ENCODE peak calls at places on chromosomes 3 and 15, in eight cellular contexts. J is occipital lobe; N is NCI-H446 treated with DMSO at 0.1 percent for 48 hours; W is NCI-H345; X is fibroblast of lung; M is NCI-H2107; K is naive thymus-derived CD8-positive, alpha-beta T cell; O is testis. Z is an unnamed sample.

GRCh38 chr15:34927726-34928125 is 41.8 kb downstream of the AQR start:
- DNase-seq in J (no peak), N (peak; percentile 25), W (peak; percentile 18), X (no peak), M (no peak), K (no peak), O (no peak), Z (no peak)

GRCh38 chr15:77966540-77967290 is 110.8 kb downstream of the TBC1D2B start:
- DNase-seq in J (peak; percentile 26), N (peak; percentile 0), W (peak; percentile 20), X (peak; percentile 66), M (no peak), K (peak; percentile 55), O (no peak), Z (peak; percentile 77)

GRCh38 chr15:93033434-93034045 is 55.5 kb downstream of the RGMA start:
- DNase-seq in J (no peak), N (no peak), W (no peak), X (no peak), M (no peak), K (no peak), O (peak; percentile 11), Z (no peak)

GRCh38 chr15:98983333-98983732 is 24.3 kb downstream of the PGPEP1L start:
- DNase-seq in J (no peak), N (peak; percentile 3), W (no peak), X (peak; percentile 89), M (no peak), K (no peak), O (peak; percentile 37), Z (no peak)

GRCh38 chr3:2354702-2355101 is 256.0 kb downstream of the CNTN4 start:
- DNase-seq in J (peak; percentile 7), N (no peak), W (no peak), X (peak; percentile 1), M (no peak), K (no peak), O (peak; percentile 35), Z (peak; percentile 2)

GRCh38 chr15:55627730-55628368 is 39.7 kb upstream of the PYGO1 start:
- DNase-seq in J (no peak), N (no peak), W (no peak), X (peak; percentile 93), M (no peak), K (no peak), O (no peak), Z (peak; percentile 88)

GRCh38 chr15:67750371-67750770 is 74.9 kb upstream of the SKOR1 start:
- DNase-seq in J (no peak), N (no peak), W (no peak), X (no peak), M (no peak), K (no peak), O (no peak), Z (no peak)

GRCh38 chr15:67311751-67312150 is 57.2 kb downstream of the IQCH start:
- DNase-seq in J (no peak), N (no peak), W (no peak), X (no peak), M (no peak), K (no peak), O (no peak), Z (no peak)

GRCh38 chr15:39788108-39788507 is 5.5 kb upstream of the FSIP1 start:
- DNase-seq in J (no peak), N (no peak), W (no peak), X (peak; percentile 54), M (no peak), K (no peak), O (no peak), Z (no peak)

GRCh38 chr3:35639251-35640185 is at the start of gene ARPP21:
- DNase-seq in J (peak; percentile 71), N (peak; percentile 51), W (peak; percentile 34), X (peak; percentile 2), M (no peak), K (no peak), O (peak; percentile 18), Z (peak; percentile 21)

GRCh38 chr3:150793641-150794040 is 30.7 kb upstream of the SIAH2 start:
- DNase-seq in J (no peak), N (no peak), W (no peak), X (no peak), M (no peak), K (no peak), O (no peak), Z (no peak)

GRCh38 chr15:51336011-51336410 is 2.4 kb downstream of the CYP19A1 start:
- DNase-seq in J (no peak), N (no peak), W (no peak), X (no peak), M (no peak), K (no peak), O (no peak), Z (no peak)

GRCh38 chr3:50327943-50328691 is at the start of gene TUSC2:
- DNase-seq in J (peak; percentile 92), N (peak; percentile 76), W (peak; percentile 92), X (peak; percentile 95), M (peak; percentile 66), K (peak; percentile 94), O (peak; percentile 99), Z (peak; percentile 96)

GRCh38 chr15:33374181-33375006 is 63.6 kb downstream of the RYR3 start:
- DNase-seq in J (no peak), N (no peak), W (no peak), X (peak; percentile 2), M (no peak), K (no peak), O (no peak), Z (no peak)

GRCh38 chr3:58628823-58629562 is 37.6 kb downstream of the FAM3D start:
- DNase-seq in J (no peak), N (peak; percentile 73), W (no peak), X (peak; percentile 98), M (no peak), K (no peak), O (peak; percentile 55), Z (no peak)

GRCh38 chr3:58690490-58690889 is 23.9 kb upstream of the FAM3D start:
- DNase-seq in J (no peak), N (no peak), W (no peak), X (no peak), M (no peak), K (no peak), O (no peak), Z (no peak)

GRCh38 chr3:98741121-98741716 is 21.9 kb upstream of the ST3GAL6 start:
- DNase-seq in J (no peak), N (no peak), W (no peak), X (peak; percentile 50), M (no peak), K (no peak), O (no peak), Z (no peak)

GRCh38 chr3:163482695-163483094 is 1595.6 kb downstream of the SI start:
- DNase-seq in J (no peak), N (no peak), W (no peak), X (no peak), M (no peak), K (no peak), O (no peak), Z (no peak)

GRCh38 chr15:40932146-40932545 is 3.0 kb downstream of the DLL4 start:
- DNase-seq in J (no peak), N (no peak), W (peak; percentile 40), X (no peak), M (no peak), K (no peak), O (no peak), Z (no peak)